ENCODE peak calls at places on chromosomes 16 and 17, in nine cellular contexts. C is stomach; G is IMR-90; I is cardiac muscle cell; H is heart left ventricle; J is upper lobe of right lung; X is CD8-positive, alpha-beta memory T cell; S is mucosa of descending colon; N is brain microvascular endothelial cell. P is an unnamed sample.

GRCh38 chr16:9055661-9056060 is 35.8 kb upstream of the HAPSTR1 start:
- DNase-seq in H (no peak), X (no peak), G (peak; percentile 90), J (no peak), C (no peak), S (no peak), I (no peak), N (peak; percentile 59), P (no peak)

GRCh38 chr16:28977703-28978641 is 3.4 kb downstream of the SPNS1 start:
- DNase-seq in X (no peak), G (no peak), H (no peak), I (no peak), N (no peak), J (no peak), C (no peak), S (no peak), P (peak; percentile 28)

GRCh38 chr17:28986714-28987367 is 19.0 kb downstream of the SEZ6 start:
- DNase-seq in I (no peak), X (no peak), H (no peak), N (no peak), S (no peak), C (no peak), J (no peak), G (no peak), P (no peak)

GRCh38 chr16:53933407-53933806 is 229.5 kb downstream of the FTO start:
- DNase-seq in I (no peak), X (no peak), J (no peak), N (no peak), G (no peak), C (no peak), H (no peak), S (no peak), P (no peak)

GRCh38 chr16:53121666-53122065 is 66.9 kb downstream of the CHD9 start:
- DNase-seq in H (no peak), C (no peak), X (no peak), G (no peak), J (no peak), I (peak; percentile 52), N (no peak), S (no peak), P (no peak)

GRCh38 chr16:54185045-54185444 is 101.5 kb downstream of the IRX3 start:
- DNase-seq in G (no peak), H (no peak), N (no peak), I (no peak), S (no peak), C (no peak), J (no peak), X (no peak), P (no peak)

GRCh38 chr17:181213-182163 is at the start of gene DOC2B:
- DNase-seq in N (no peak), S (no peak), C (peak; percentile 69), G (peak; percentile 27), H (peak; percentile 66), X (no peak), J (peak; percentile 77), I (peak; percentile 41), P (peak; percentile 38)

GRCh38 chr17:61399131-61400057 is at the start of gene TBX2:
- DNase-seq in J (peak; percentile 82), G (peak; percentile 96), N (peak; percentile 96), H (peak; percentile 90), X (peak; percentile 38), S (peak; percentile 67), I (peak; percentile 96), C (peak; percentile 51), P (peak; percentile 50)

GRCh38 chr16:84905965-84906460 is 86.2 kb downstream of the CRISPLD2 start:
- DNase-seq in N (no peak), X (no peak), I (no peak), S (no peak), G (no peak), J (no peak), C (no peak), H (no peak), P (no peak)

GRCh38 chr16:14325921-14326401 is 254.8 kb downstream of the MRTFB start:
- DNase-seq in H (no peak), I (peak; percentile 73), X (no peak), C (no peak), J (no peak), S (no peak), N (no peak), G (no peak), P (no peak)

GRCh38 chr16:56990407-56991286 is 1.3 kb downstream of the NLRC5 start:
- DNase-seq in N (no peak), C (no peak), I (no peak), H (no peak), J (no peak), G (no peak), X (no peak), S (no peak), P (no peak)

GRCh38 chr16:1458977-1459341 is 14.6 kb upstream of the CCDC154 start:
- DNase-seq in X (peak; percentile 39), J (no peak), S (peak; percentile 66), H (no peak), N (no peak), C (no peak), G (no peak), I (no peak), P (no peak)
- H3K4me3 ChIP-seq in X (no peak overlapping the region), J (no peak overlapping the region), S (no peak overlapping the region), H (no peak overlapping the region), N (no peak overlapping the region), C (no peak overlapping the region), G (no peak overlapping the region), I (no peak overlapping the region), P (no peak overlapping the region)

GRCh38 chr17:49496183-49496865 is 1.2 kb downstream of the NGFR start:
- DNase-seq in J (peak; percentile 87), S (peak; percentile 69), I (peak; percentile 64), X (peak; percentile 86), G (peak; percentile 28), C (peak; percentile 83), H (peak; percentile 85), N (no peak), P (peak; percentile 76)
- H3K4me3 ChIP-seq in J (peak overlapping the region; percentile 37), S (no peak overlapping the region), I (peak overlapping the region; percentile 43), X (peak overlapping the region; percentile 55), G (no peak overlapping the region), C (peak overlapping the region; percentile 52), H (peak overlapping the region; percentile 36), N (peak overlapping the region; percentile 5), P (peak overlapping the region; percentile 47)

GRCh38 chr17:65568918-65569317 is 7.5 kb upstream of the AXIN2 start:
- DNase-seq in H (no peak), I (no peak), G (no peak), X (no peak), N (no peak), C (no peak), S (no peak), J (no peak), P (no peak)

GRCh38 chr17:65576939-65577338 is 15.5 kb upstream of the AXIN2 start:
- DNase-seq in J (no peak), G (no peak), N (no peak), I (no peak), X (no peak), H (no peak), C (no peak), S (peak; percentile 79), P (peak; percentile 89)

GRCh38 chr17:65572186-65572580 is 10.7 kb upstream of the AXIN2 start:
- DNase-seq in S (no peak), X (no peak), J (no peak), H (no peak), G (no peak), N (no peak), I (no peak), C (no peak), P (no peak)

GRCh38 chr17:65572581-65573282 is 11.3 kb upstream of the AXIN2 start:
- DNase-seq in S (no peak), H (no peak), C (no peak), I (no peak), X (no peak), J (no peak), G (no peak), N (no peak), P (no peak)

DNA sequence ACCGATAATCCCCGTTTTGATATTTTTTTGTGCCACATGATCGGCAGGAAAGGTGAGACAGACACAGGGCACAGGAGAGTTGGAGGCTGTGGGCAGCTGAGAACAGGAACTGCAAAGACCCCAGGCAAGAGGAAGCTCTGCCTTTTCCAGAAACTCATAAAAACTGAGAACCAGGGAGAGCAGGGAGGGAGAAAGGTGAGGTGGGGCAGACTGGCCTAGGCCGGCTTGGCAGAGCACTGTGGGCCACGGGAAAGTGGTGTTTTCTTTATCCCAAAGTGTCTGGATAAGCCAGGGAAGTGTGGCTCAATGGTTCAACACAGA is 11.8 kb upstream of the AXIN2 start:
- DNase-seq in N (no peak), S (no peak), J (no peak), H (no peak), X (no peak), C (no peak), G (no peak), I (no peak), P (peak; percentile 41)
- H3K4me3 ChIP-seq in N (no peak overlapping the region), S (no peak overlapping the region), J (no peak overlapping the region), H (no peak overlapping the region), X (no peak overlapping the region), C (no peak overlapping the region), G (no peak overlapping the region), I (no peak overlapping the region), P (no peak overlapping the region)

GRCh38 chr16:50501251-50501650 is 46.9 kb upstream of the NKD1 start:
- DNase-seq in C (no peak), S (no peak), I (no peak), J (no peak), G (no peak), X (no peak), H (no peak), N (no peak), P (no peak)
- H3K4me3 ChIP-seq in C (no peak overlapping the region), S (no peak overlapping the region), I (no peak overlapping the region), J (no peak overlapping the region), G (no peak overlapping the region), X (no peak overlapping the region), H (no peak overlapping the region), N (no peak overlapping the region), P (no peak overlapping the region)